ENCODE peak calls at places on chromosomes 16 and 17, in seven cellular contexts. U is coronary artery; H is A549; V is neuronal stem cell; G is psoas muscle; X is CD4-positive, alpha-beta memory T cell; R is heart left ventricle. N is an unnamed sample.

GRCh38 chr17:4177732-4178131 is 34.7 kb downstream of the CYB5D2 start:
- DNase-seq in X (peak), U (no peak), R (no peak), H (no peak), G (no peak), V (no peak), N (no peak)

GRCh38 chr17:5897320-5897911 is 172.8 kb upstream of the WSCD1 start:
- DNase-seq in V (peak), G (no peak), H (no peak), X (no peak), U (no peak), R (no peak), N (no peak)

GRCh38 chr16:86732621-86733297 is 154.4 kb downstream of the FOXL1 start:
- DNase-seq in U (no peak), V (peak), R (no peak), X (no peak), G (no peak), H (no peak), N (no peak)

GRCh38 chr17:78890111-78890897 is 12.7 kb downstream of the CEP295NL start:
- DNase-seq in R (peak), X (peak), H (no peak), U (no peak), V (no peak), G (peak), N (peak)

GRCh38 chr16:89890200-89890599 is 16.8 kb downstream of the TCF25 start:
- DNase-seq in V (no peak), U (no peak), R (no peak), G (no peak), H (no peak), X (no peak), N (no peak)

GRCh38 chr16:86286991-86287640 is 223.2 kb upstream of the FOXF1 start:
- DNase-seq in X (no peak), G (no peak), H (no peak), V (no peak), U (no peak), R (no peak), N (no peak)

GRCh38 chr17:21283482-21284318 is 811 bp upstream of the MAP2K3 start:
- DNase-seq in H (no peak), G (peak), R (no peak), V (no peak), U (peak), X (peak), N (no peak)

GRCh38 chr17:45052052-45052772 is 780 bp upstream of the DCAKD start:
- DNase-seq in H (no peak), G (peak), R (peak), X (peak), V (peak), U (peak), N (peak)

GRCh38 chr16:87809150-87809902 is 43.5 kb upstream of the KLHDC4 start:
- DNase-seq in V (no peak), U (no peak), G (no peak), H (no peak), R (no peak), X (no peak), N (no peak)

GRCh38 chr17:55366020-55366481 is 55.6 kb downstream of the MMD start:
- DNase-seq in H (no peak), R (no peak), X (no peak), G (no peak), U (no peak), V (peak), N (no peak)

GRCh38 chr16:69150146-69150865 is 17.9 kb downstream of the UTP4 start:
- DNase-seq in G (no peak), X (peak), V (peak), U (no peak), H (peak), R (no peak), N (peak)

GRCh38 chr17:68248199-68248825 is 469 bp downstream of the AMZ2 start:
- DNase-seq in U (no peak), V (no peak), G (no peak), H (peak), R (no peak), X (no peak), N (no peak)

GRCh38 chr17:2195729-2196128 is 107.9 kb downstream of the SMG6 start:
- DNase-seq in R (no peak), G (no peak), H (no peak), U (no peak), V (no peak), X (no peak), N (no peak)

GRCh38 chr16:82082543-82083244 is 47.6 kb downstream of the HSD17B2 start:
- DNase-seq in G (no peak), R (no peak), V (no peak), H (no peak), X (no peak), U (no peak), N (no peak)

GRCh38 chr17:7236808-7237207 is 2.4 kb downstream of the PHF23 start:
- DNase-seq in X (no peak), R (no peak), U (no peak), G (peak), H (no peak), V (no peak), N (no peak)

GRCh38 chr17:47699536-47699840 is 5.5 kb downstream of the TBKBP1 start:
- DNase-seq in V (no peak), R (no peak), U (no peak), H (no peak), X (no peak), G (no peak), N (no peak)

GRCh38 chr17:4562000-4562969 is 1.9 kb upstream of the GGT6 start:
- DNase-seq in H (no peak), R (peak), G (no peak), V (no peak), U (no peak), X (no peak), N (no peak)

GRCh38 chr17:20210614-20211013 is 201.5 kb downstream of the SPECC1 start:
- DNase-seq in U (no peak), H (no peak), G (no peak), V (no peak), X (no peak), R (no peak), N (no peak)
- H3K27ac ChIP-seq in U (no peak), H (no peak), G (no peak), V (no peak), X (no peak), R (no peak), N (no peak)

DNA sequence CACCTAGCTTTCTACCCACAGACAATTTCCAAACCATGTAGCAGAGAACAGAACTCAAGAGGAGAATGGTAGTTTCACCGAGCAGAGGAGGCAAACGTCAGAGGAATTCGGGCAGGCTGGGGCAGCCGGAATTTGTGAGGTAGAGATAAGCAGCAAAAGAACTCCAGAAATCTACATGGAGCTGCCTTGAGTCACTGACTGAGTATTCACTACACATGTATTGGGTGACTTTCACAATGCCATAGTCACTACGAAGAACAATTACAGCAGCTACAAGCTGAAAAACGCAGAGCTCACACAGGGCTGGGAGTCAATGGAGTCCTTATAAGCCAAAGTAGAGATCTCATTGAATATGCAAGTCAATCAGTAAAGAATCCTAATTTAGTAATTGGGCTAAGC is 13.4 kb downstream of the CMC2 start:
- DNase-seq in G (no peak), U (no peak), V (no peak), H (no peak), X (no peak), R (peak), N (no peak)
- H3K27ac ChIP-seq in G (no peak), U (peak), V (no peak), H (peak), X (no peak), R (peak), N (peak)

DNA sequence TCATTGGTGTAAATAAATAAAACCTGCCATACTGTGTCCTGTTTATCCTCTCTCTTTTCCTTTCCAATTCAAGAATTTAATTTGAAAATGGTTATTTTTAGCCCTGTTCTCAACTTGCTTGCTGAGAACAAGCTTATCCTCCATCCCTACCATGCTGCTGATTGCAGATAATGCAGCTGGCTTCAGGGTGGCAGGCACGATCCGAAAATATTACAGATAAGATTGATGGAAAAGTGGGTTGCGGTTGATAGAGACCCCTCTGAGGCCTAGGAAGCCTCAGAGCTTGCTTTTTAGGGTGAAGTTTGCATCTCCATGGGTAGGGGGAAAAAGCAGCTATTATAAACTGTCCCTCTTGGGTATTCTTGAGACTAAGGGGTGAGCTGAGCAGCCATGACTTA is 116.5 kb upstream of the GOT2 start:
- DNase-seq in H (no peak), G (no peak), R (no peak), X (no peak), V (no peak), U (no peak), N (no peak)
- H3K27ac ChIP-seq in H (no peak), G (no peak), R (no peak), X (no peak), V (no peak), U (no peak), N (no peak)

GRCh38 chr17:50710025-50710424 is 2.3 kb upstream of the ANKRD40 start:
- DNase-seq in X (no peak), H (no peak), V (no peak), U (no peak), R (no peak), G (no peak), N (no peak)
- H3K27ac ChIP-seq in X (no peak), H (no peak), V (no peak), U (no peak), R (peak), G (peak), N (no peak)

DNA sequence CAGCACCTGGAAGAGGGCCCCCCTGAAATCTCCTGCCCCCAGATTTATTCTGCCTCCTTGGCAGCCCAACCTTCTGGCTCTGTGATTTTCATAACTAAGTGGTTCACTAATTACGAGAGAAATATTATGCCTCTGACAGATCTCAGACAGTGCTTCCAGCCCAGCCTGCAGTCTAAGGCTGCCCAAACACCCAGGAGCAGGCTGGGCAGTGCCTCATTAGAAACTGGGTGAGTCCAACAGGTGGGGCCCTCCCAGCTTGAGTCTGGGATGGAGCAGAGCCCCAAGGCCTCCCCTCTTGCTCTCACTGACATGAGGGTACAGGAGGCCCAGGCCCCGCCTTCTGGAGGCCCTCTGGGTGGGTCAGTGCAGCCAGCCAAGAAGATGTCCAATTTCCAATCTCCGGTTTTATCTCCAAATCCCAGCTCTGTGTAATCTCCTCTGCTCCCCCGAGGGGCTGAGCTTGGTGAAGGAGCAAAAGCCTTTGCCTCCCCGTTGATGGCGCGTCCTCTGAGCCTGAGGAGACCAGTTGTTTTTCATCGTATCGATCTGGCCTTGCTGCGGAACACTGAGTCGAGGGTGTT is 20.1 kb upstream of the ABCC3 start:
- DNase-seq in V (no peak), R (no peak), H (no peak), X (no peak), U (no peak), G (no peak), N (no peak)
- H3K27ac ChIP-seq in V (no peak), R (no peak), H (no peak), X (no peak), U (no peak), G (no peak), N (no peak)

DNA sequence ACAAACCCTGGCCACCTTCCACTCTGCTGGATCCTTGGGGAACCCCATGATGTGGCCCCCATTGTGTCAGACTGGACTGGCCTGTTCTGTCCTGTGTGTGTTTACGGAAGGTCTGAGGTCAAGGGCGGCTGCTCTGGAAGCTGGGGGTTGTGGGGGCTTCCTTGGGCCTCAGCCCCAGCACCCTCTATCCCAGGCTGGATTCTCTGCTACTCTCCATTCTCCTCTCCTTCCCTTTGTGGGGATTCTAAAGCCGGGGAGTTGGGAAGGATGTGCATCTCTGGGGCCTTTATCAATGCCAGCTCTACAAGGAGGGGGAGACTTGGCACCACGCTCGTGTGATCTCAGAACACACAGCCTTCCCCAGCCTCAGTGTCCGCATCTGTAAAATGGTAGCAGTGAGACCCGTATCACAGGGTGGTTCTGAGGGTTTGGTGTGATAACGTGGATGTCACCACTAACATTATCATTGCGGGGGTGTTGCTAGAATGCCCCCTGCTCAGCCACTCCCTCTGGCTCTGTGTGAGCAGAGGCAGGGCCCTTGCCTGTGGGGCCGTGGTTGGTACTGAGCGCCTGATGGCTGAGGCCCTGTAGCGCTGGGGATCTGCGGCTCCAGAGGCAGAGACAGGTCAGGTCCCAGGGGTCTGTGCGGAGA is 18.1 kb downstream of the ADGRG1 start:
- DNase-seq in R (no peak), V (no peak), U (no peak), X (no peak), H (no peak), G (no peak), N (no peak)
- H3K27ac ChIP-seq in R (peak), V (no peak), U (peak), X (no peak), H (peak), G (peak), N (peak)

GRCh38 chr16:57998992-57999365 is 1.5 kb downstream of the ZNF319 start:
- DNase-seq in V (no peak), X (no peak), G (no peak), R (no peak), U (no peak), H (no peak), N (no peak)

GRCh38 chr16:57998484-57998883 is 2.0 kb downstream of the ZNF319 start:
- DNase-seq in X (peak), R (no peak), G (no peak), V (no peak), H (no peak), U (no peak), N (no peak)

GRCh38 chr16:58000706-58001676 is at the start of gene USB1:
- DNase-seq in H (peak), R (peak), X (peak), G (peak), V (peak), U (peak), N (peak)

GRCh38 chr16:57999971-58000705 is at the start of gene ZNF319:
- DNase-seq in U (no peak), V (no peak), G (no peak), X (no peak), R (peak), H (no peak), N (no peak)

DNA sequence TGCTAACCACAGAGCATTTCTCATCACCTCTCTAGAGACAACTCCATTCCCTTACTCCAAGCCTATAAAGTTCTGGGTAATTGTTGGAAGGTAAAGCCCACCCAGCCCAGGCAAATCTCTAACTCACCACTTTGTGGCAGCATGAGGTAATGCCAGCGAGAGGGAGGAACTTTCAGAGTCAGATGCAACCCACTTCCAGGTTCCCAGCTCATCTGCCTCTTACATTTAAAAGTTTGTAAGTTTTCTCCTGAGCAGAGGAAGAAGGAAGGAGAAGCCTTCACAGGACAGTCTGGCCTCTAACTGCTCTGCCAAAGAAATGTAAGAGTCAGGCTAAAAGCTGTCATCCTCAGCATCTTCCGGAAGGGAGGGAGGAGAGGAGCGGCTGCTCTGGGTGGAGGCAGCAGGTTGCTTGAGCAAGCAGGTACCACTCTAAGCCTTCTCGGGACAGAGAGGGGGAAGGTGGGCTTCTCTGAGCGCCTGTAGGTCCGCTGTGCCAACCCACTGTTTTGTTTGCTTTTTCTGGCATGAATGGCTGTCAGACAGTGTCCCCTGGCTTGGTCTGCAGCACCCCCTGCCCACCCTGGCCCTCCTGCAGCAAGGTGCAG is 1.0 kb downstream of the ZNF319 start:
- DNase-seq in X (peak), V (no peak), R (no peak), H (no peak), G (no peak), U (no peak), N (no peak)
- H3K27ac ChIP-seq in X (peak), V (no peak), R (peak), H (peak), G (peak), U (peak), N (peak)

DNA sequence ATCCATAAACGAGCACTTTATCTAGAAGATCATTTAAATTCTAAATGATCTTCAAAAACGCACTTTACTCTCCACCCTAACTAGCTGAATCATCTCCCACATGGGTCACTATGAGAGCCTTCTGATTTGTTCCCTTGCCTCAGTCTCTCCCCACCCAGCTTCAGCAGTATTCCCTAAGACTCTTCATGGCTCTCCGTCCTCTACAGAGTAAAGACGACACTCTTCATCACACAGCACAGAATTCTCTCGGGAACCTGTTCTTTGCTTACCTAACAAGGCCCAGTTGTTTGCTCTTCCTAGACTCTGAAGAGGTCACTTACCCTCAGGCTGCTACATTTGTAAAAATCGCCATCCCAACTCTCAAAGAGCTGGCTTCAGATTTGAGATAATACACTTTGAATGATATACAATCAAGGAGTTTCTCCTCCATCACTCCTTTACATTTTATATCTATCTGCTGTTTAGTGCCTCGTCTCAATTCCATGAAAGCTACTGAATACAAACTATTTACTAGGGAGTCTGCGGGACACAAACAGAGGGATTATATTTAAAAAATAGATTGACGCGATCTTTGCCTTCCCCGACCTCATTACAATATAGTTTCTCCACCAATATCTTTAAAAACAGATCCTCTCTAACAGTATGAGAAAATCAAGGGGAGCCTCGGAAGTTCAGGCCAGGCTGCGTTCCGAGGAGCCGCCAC is 511 bp upstream of the LIG3 start:
- DNase-seq in G (no peak), R (no peak), U (no peak), H (no peak), V (no peak), X (no peak), N (no peak)
- H3K27ac ChIP-seq in G (peak), R (peak), U (peak), H (peak), V (no peak), X (peak), N (peak)

DNA sequence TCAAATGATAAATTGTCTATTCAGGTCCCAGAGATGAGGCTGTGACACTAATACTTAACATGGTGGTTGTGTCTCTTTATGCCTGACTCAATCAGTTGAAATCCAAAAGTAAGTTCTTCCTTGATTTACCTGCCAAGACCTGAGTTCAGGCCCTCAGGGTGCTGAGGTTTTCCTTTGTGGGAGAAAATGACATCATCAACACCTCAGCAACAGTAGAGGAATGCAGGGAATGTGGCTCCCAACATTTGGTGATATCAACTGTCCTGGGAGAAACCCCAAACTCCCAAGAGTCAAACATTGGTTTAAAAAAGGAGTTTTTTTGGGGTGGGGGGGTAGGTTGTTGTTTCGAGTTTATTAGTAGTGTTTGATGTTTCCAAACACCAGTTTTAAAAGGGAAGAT is 14.7 kb downstream of the RNF43 start:
- DNase-seq in V (no peak), G (no peak), H (no peak), X (no peak), R (no peak), U (no peak), N (no peak)
- H3K27ac ChIP-seq in V (no peak), G (no peak), H (no peak), X (no peak), R (no peak), U (no peak), N (no peak)